ENCODE peak calls at places on chromosomes 4 and X, in seven cellular contexts. X, S, U, K, J, V and N are unnamed samples.
A peak's percentile ranks its signal among the peaks of the same experiment; 100 is the strongest.

GRCh38 chrX:22314211-22314610 is 41.5 kb downstream of the CBLL2 start:
- DNase-seq in V (no peak), J (no peak), U (no peak), S (no peak), K (no peak), X (no peak), N (no peak)

GRCh38 chrX:49762175-49762704 is 66.5 kb upstream of the PAGE1 start:
- DNase-seq in X (no peak), V (no peak), S (no peak), U (no peak), K (no peak), J (no peak), N (no peak)

GRCh38 chr4:2733844-2734574 is 22.1 kb downstream of the TNIP2 start:
- DNase-seq in X (no peak), V (no peak), S (no peak), U (no peak), K (no peak), J (no peak), N (no peak)

GRCh38 chr4:138560448-138560847 is 318.3 kb upstream of the SLC7A11 start:
- DNase-seq in U (no peak), V (no peak), S (no peak), J (no peak), X (peak; percentile 53), K (no peak), N (no peak)

GRCh38 chr4:38133711-38134480 is 173.7 kb downstream of the PTTG2 start:
- DNase-seq in X (no peak), J (peak; percentile 89), U (no peak), S (peak; percentile 75), K (no peak), V (peak; percentile 29), N (no peak)

GRCh38 chrX:111352424-111352823 is 59.6 kb downstream of the DCX start:
- DNase-seq in U (no peak), X (no peak), K (no peak), J (no peak), V (peak; percentile 1), S (peak; percentile 35), N (peak; percentile 82)

GRCh38 chr4:5804656-5805055 is 88.2 kb downstream of the CRMP1 start:
- DNase-seq in K (no peak), X (no peak), V (no peak), J (no peak), U (no peak), S (no peak), N (no peak)

GRCh38 chr4:169619518-169619957 is 840 bp upstream of the CLCN3 start:
- DNase-seq in X (no peak), V (peak; percentile 77), U (peak; percentile 85), S (peak; percentile 79), K (peak; percentile 39), J (no peak), N (peak; percentile 78)

GRCh38 chr4:825969-826330 is at the start of gene CPLX1:
- DNase-seq in J (no peak), V (peak; percentile 67), X (no peak), U (no peak), S (peak; percentile 58), K (no peak), N (peak; percentile 43)

GRCh38 chr4:35538807-35539206 is 705.5 kb downstream of the ARAP2 start:
- DNase-seq in X (no peak), U (no peak), K (no peak), S (no peak), V (no peak), J (no peak), N (no peak)

GRCh38 chr4:145195167-145195952 is 15.0 kb upstream of the OTUD4 start:
- DNase-seq in V (no peak), S (no peak), U (peak; percentile 70), X (no peak), K (no peak), J (no peak), N (no peak)

GRCh38 chr4:40586729-40587128 is 42.9 kb downstream of the RBM47 start:
- DNase-seq in S (no peak), X (no peak), V (no peak), U (no peak), K (peak; percentile 23), J (no peak), N (no peak)

GRCh38 chr4:24322986-24323385 is 261.4 kb downstream of the DHX15 start:
- DNase-seq in S (no peak), X (no peak), U (no peak), V (no peak), K (no peak), J (no peak), N (no peak)

GRCh38 chrX:45849261-45849660 is 648.6 kb upstream of the DIPK2B start:
- DNase-seq in S (peak; percentile 24), V (peak; percentile 80), K (no peak), U (peak; percentile 85), J (no peak), X (no peak), N (peak; percentile 50)

GRCh38 chrX:2423293-2423692 is 77.5 kb downstream of the DHRSX start:
- DNase-seq in J (no peak), U (no peak), S (no peak), K (no peak), V (peak; percentile 72), X (no peak), N (no peak)

GRCh38 chr4:147975325-147975724 is 243.4 kb downstream of the ARHGAP10 start:
- DNase-seq in X (no peak), V (peak; percentile 79), J (no peak), S (no peak), K (no peak), U (no peak), N (no peak)

GRCh38 chr4:174789666-174790065 is 39.4 kb downstream of the GLRA3 start:
- DNase-seq in K (no peak), S (no peak), J (no peak), V (no peak), U (no peak), X (no peak), N (no peak)

GRCh38 chr4:122606364-122607043 is 14.4 kb downstream of the IL21 start:
- DNase-seq in S (no peak), J (no peak), X (no peak), K (no peak), U (no peak), V (no peak), N (no peak)

GRCh38 chrX:134670241-134670811 is 12.1 kb upstream of the PLAC1 start:
- DNase-seq in X (no peak), J (no peak), S (peak; percentile 53), K (no peak), U (no peak), V (peak; percentile 84), N (no peak)

GRCh38 chr4:181046809-181047208 is 1196.4 kb upstream of the TENM3 start:
- DNase-seq in V (no peak), S (no peak), J (no peak), X (no peak), U (no peak), K (no peak), N (no peak)

GRCh38 chrX:12007881-12008280 is 130.4 kb upstream of the FRMPD4 start:
- DNase-seq in K (no peak), V (peak; percentile 65), X (no peak), J (no peak), S (no peak), U (no peak), N (no peak)

GRCh38 chrX:20352504-20352903 is 85.8 kb upstream of the RPS6KA3 start:
- DNase-seq in X (no peak), V (no peak), U (no peak), K (no peak), S (no peak), J (no peak), N (no peak)

GRCh38 chr4:118826723-118827444 is 9.0 kb downstream of the SEC24D start:
- DNase-seq in J (peak; percentile 85), S (peak; percentile 42), K (no peak), V (no peak), U (no peak), X (no peak), N (peak; percentile 79)

GRCh38 chr4:11338990-11339782 is 89.5 kb downstream of the HS3ST1 start:
- DNase-seq in K (no peak), V (no peak), J (no peak), S (no peak), X (no peak), U (no peak), N (no peak)

GRCh38 chr4:11342401-11342800 is 86.3 kb downstream of the HS3ST1 start:
- DNase-seq in V (no peak), K (no peak), J (no peak), U (no peak), X (no peak), S (no peak), N (no peak)

GRCh38 chr4:11341337-11342043 is 87.2 kb downstream of the HS3ST1 start:
- DNase-seq in V (no peak), X (no peak), K (no peak), S (no peak), J (no peak), U (no peak), N (no peak)

GRCh38 chr4:11336435-11336834 is 92.3 kb downstream of the HS3ST1 start:
- DNase-seq in U (no peak), X (no peak), J (no peak), K (peak; percentile 25), V (no peak), S (no peak), N (no peak)

DNA sequence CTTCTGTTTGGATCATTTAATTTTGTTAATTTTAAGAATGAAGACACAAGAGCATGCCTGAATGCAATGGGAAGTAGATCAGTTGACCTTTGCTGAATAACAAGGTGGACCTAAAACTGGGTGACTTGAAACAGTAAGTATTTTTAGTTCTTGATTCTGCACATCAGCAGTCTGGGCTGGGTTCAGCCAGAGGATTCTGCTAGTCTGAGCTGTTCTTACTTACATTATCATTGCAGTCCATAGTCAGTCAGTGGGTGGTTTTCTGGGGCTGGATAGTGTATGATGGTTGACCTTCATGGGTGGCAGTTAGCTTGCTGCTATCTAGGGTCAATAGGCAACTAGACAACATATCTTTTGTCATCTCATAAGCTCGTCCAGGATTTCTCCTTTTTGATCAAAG is 91.4 kb downstream of the HS3ST1 start:
- DNase-seq in U (peak; percentile 46), K (no peak), J (no peak), V (no peak), X (no peak), S (no peak), N (no peak)
- H3K4me3 ChIP-seq in U (peak overlapping the region; percentile 5), K (no peak overlapping the region), J (no peak overlapping the region), V (no peak overlapping the region), X (no peak overlapping the region), S (no peak overlapping the region), N (no peak overlapping the region)

GRCh38 chrX:110087485-110088356 is 84.8 kb downstream of the TMEM164 start:
- DNase-seq in S (no peak), X (peak; percentile 19), V (peak; percentile 90), U (no peak), K (peak; percentile 9), J (no peak), N (no peak)
- H3K4me1 ChIP-seq in S (peaks cover 22% of the 10 kb centered on the region), X (peaks cover 46% of the 10 kb centered on the region), V (peaks cover 27% of the 10 kb centered on the region), U (peaks cover 4% of the 10 kb centered on the region), K (no peaks in the 10 kb centered on the region), J (no peaks in the 10 kb centered on the region), N (no peaks in the 10 kb centered on the region)

DNA sequence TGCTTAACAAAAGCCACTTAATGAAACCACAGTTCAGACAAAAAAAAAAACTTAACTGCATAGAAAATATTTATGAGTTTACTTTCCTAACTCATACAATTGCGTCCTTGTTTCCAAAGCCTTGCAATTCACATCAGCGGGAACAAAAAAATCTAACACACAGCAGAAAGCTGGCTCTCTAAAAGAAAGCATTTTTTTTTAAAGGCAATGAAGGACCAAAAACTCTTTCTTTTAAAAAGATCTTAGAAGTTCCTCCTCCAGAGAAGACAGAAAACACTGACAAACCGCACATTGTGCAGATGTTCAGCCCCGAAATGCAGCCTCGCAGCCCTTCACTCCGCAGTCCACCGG is 825 bp downstream of the FAT1 start:
- DNase-seq in K (no peak), V (no peak), S (no peak), U (peak; percentile 27), J (no peak), X (no peak), N (no peak)
- H3K4me3 ChIP-seq in K (peak overlapping the region; percentile 75), V (peak overlapping the region; percentile 88), S (peak overlapping the region; percentile 67), U (peak overlapping the region; percentile 67), J (peak overlapping the region; percentile 72), X (peak overlapping the region; percentile 63), N (peak overlapping the region; percentile 59)

GRCh38 chrX:33134164-33134563 is 77.2 kb downstream of the DMD start:
- DNase-seq in U (no peak), X (no peak), K (no peak), J (no peak), V (no peak), S (no peak), N (no peak)
- H3K4me1 ChIP-seq in U (no peaks in the 10 kb centered on the region), X (no peaks in the 10 kb centered on the region), K (no peaks in the 10 kb centered on the region), J (no peaks in the 10 kb centered on the region), V (no peaks in the 10 kb centered on the region), S (no peaks in the 10 kb centered on the region), N (no peaks in the 10 kb centered on the region)